ENCODE peak calls at places on chromosomes 5 and 9, in eight cellular contexts. S is lower lobe of right lung; R is pancreas; L is A549; U is uterus; D is ovary; I is CD4-positive, alpha-beta memory T cell; V is endothelial cell of umbilical vein. Q is an unnamed sample.
A peak's percentile ranks its signal among the peaks of the same experiment; 100 is the strongest.

GRCh38 chr9:38022995-38023394 is 46.0 kb downstream of the SHB start:
- DNase-seq in S (peak; percentile 69), R (peak; percentile 72), L (no peak), U (no peak), D (no peak), I (no peak), V (no peak), Q (no peak)

GRCh38 chr5:113169720-113170119 is 193.1 kb downstream of the DCP2 start:
- DNase-seq in S (no peak), R (no peak), L (no peak), U (no peak), D (no peak), I (no peak), V (no peak), Q (no peak)

GRCh38 chr9:134757206-134757975 is 115.8 kb downstream of the COL5A1 start:
- DNase-seq in S (no peak), R (no peak), L (no peak), U (no peak), D (no peak), I (no peak), V (no peak), Q (no peak)

GRCh38 chr5:32714836-32715235 is 3.7 kb downstream of the NPR3 start:
- DNase-seq in S (no peak), R (no peak), L (no peak), U (no peak), D (no peak), I (no peak), V (no peak), Q (no peak)

GRCh38 chr5:10073705-10074104 is 176.0 kb downstream of the ATPSCKMT start:
- DNase-seq in S (no peak), R (no peak), L (no peak), U (no peak), D (no peak), I (no peak), V (no peak), Q (no peak)

GRCh38 chr9:88628114-88628513 is 93.1 kb downstream of the NXNL2 start:
- DNase-seq in S (no peak), R (no peak), L (no peak), U (no peak), D (no peak), I (no peak), V (no peak), Q (no peak)

GRCh38 chr9:91285729-91286353 is 75.9 kb downstream of the AUH start:
- DNase-seq in S (no peak), R (no peak), L (no peak), U (no peak), D (no peak), I (no peak), V (peak; percentile 77), Q (no peak)

GRCh38 chr9:95459218-95459617 is 57.6 kb downstream of the PTCH1 start:
- DNase-seq in S (no peak), R (no peak), L (no peak), U (no peak), D (no peak), I (no peak), V (no peak), Q (no peak)

GRCh38 chr5:127865273-127865672 is 162.1 kb downstream of the CCDC192 start:
- DNase-seq in S (no peak), R (no peak), L (no peak), U (no peak), D (no peak), I (no peak), V (no peak), Q (no peak)

GRCh38 chr5:97163360-97163764 is 19.7 kb downstream of the RIOK2 start:
- DNase-seq in S (no peak), R (no peak), L (no peak), U (no peak), D (no peak), I (peak; percentile 41), V (peak; percentile 51), Q (no peak)

GRCh38 chr5:176447538-176447981 is 625 bp upstream of the FAF2 start:
- DNase-seq in S (no peak), R (no peak), L (no peak), U (no peak), D (no peak), I (no peak), V (no peak), Q (no peak)

GRCh38 chr5:170629566-170630175 is 125.9 kb downstream of the KCNIP1 start:
- DNase-seq in S (no peak), R (no peak), L (no peak), U (no peak), D (no peak), I (no peak), V (no peak), Q (no peak)

GRCh38 chr5:138508958-138509357 is 34.1 kb downstream of the ETF1 start:
- DNase-seq in S (no peak), R (no peak), L (no peak), U (no peak), D (no peak), I (no peak), V (no peak), Q (no peak)

GRCh38 chr5:87541033-87541432 is 128.3 kb upstream of the CCNH start:
- DNase-seq in S (no peak), R (peak; percentile 39), L (no peak), U (peak; percentile 75), D (peak; percentile 73), I (no peak), V (peak; percentile 26), Q (no peak)

GRCh38 chr5:94700592-94700991 is 82.1 kb downstream of the SLF1 start:
- DNase-seq in S (no peak), R (no peak), L (no peak), U (no peak), D (no peak), I (no peak), V (no peak), Q (no peak)

GRCh38 chr5:177403194-177403825 is 2.8 kb upstream of the PFN3 start:
- DNase-seq in S (no peak), R (no peak), L (peak; percentile 54), U (no peak), D (peak; percentile 45), I (peak; percentile 68), V (no peak), Q (no peak)

GRCh38 chr5:74953601-74953960 is 87.4 kb upstream of the FAM169A start:
- DNase-seq in S (no peak), R (no peak), L (no peak), U (no peak), D (no peak), I (no peak), V (no peak), Q (no peak)

GRCh38 chr5:74954919-74955318 is 88.7 kb upstream of the FAM169A start:
- DNase-seq in S (no peak), R (no peak), L (no peak), U (no peak), D (no peak), I (no peak), V (peak; percentile 35), Q (no peak)

GRCh38 chr5:74952406-74952805 is 86.2 kb upstream of the FAM169A start:
- DNase-seq in S (no peak), R (no peak), L (no peak), U (no peak), D (no peak), I (no peak), V (no peak), Q (no peak)

GRCh38 chr5:74956278-74956677 is 90.1 kb upstream of the FAM169A start:
- DNase-seq in S (no peak), R (no peak), L (no peak), U (no peak), D (no peak), I (no peak), V (no peak), Q (no peak)

DNA sequence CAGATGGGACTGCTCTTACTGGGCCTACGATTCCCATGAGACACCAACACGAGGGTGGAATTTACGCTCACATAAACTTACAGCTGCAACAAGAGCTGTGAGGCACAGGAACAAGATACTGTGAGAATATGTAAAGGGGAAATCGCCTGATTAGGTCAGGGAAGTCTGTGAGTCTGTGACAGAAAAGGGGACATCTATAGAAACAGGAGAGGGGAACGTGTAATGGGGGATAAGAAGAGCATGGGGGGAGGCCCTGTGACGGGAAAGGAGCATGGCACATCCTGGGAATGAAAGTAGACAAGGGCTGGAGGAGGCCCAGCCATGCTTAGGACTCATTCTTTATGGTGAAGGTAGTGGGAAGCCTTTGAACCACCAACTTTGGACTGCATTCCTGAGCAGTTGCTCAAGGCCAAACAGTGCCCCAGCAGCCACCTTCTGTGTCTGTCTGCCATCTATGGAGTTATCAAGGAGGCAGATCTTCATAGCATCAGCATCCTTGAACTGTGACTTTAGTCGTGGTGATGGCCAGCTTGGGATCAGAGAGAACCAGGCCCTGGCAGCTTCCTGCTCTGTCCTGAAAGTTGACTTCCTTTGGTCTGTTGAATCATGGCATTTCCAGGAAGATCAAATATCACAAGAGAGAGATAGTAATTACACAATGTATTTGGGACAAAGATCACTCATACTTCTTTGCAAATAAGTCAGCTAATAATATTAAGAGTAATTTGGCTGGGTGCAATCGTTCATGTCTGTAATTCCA is 88.0 kb upstream of the FAM169A start:
- DNase-seq in S (no peak), R (no peak), L (no peak), U (no peak), D (no peak), I (no peak), V (no peak), Q (no peak)
- H3K4me3 ChIP-seq in S (no peak overlapping the region), R (no peak overlapping the region), L (no peak overlapping the region), U (no peak overlapping the region), D (no peak overlapping the region), I (no peak overlapping the region), V (no peak overlapping the region), Q (no peak overlapping the region)

GRCh38 chr5:54643679-54644078 is 126.1 kb downstream of the SNX18 start:
- DNase-seq in S (no peak), R (no peak), L (no peak), U (no peak), D (no peak), I (no peak), V (peak; percentile 64), Q (no peak)
- H3K4me1 ChIP-seq in S (peaks cover 39% of the 10 kb centered on the region), R (no peaks in the 10 kb centered on the region), L (no peaks in the 10 kb centered on the region), U (no peaks in the 10 kb centered on the region), D (peaks cover 33% of the 10 kb centered on the region), I (peaks cover 64% of the 10 kb centered on the region), V (peaks cover 23% of the 10 kb centered on the region), Q (no peaks in the 10 kb centered on the region)

GRCh38 chr9:129962889-129963703 is 79.9 kb downstream of the FNBP1 start:
- DNase-seq in S (peak; percentile 51), R (no peak), L (no peak), U (peak; percentile 63), D (no peak), I (peak; percentile 90), V (peak; percentile 70), Q (peak; percentile 77)
- H3K4me3 ChIP-seq in S (peak overlapping the region; percentile 53), R (no peak overlapping the region), L (no peak overlapping the region), U (peak overlapping the region; percentile 27), D (peak overlapping the region; percentile 32), I (peak overlapping the region; percentile 64), V (peak overlapping the region; percentile 93), Q (peak overlapping the region; percentile 38)

DNA sequence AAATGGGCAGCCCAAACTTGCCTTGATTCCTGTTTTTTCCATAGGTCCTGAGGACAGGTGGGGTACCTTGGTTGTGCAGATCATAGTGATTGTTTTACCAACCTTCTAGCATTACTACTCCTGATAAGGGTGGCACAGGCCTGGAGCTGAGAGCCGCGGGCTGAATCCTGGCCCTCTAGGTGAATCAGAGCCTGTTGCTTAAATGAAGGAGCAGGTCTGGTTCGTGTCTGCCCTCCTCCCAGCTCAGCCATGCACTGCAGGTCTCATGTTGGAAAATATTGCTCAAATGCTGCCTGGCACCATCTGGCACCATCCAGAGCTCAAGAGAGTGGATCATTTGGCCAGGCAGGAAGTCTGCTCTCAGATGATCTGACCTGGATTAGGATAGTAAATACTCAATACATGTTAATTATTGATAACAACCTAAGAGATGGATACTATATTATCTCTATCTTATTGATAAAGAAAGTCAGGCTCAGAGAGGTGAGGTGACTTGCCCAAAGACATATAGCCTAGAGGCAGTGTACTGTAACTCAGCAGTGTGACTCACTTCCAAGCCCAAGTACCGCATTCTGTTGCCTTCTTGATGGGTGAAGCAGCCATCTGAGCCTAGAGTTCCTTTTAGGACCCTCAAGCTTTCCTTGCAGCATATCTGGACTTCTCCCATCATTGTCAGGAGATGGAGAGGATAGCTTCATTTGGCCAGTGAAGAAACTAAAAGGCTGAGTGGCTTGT is 104.3 kb upstream of the PITX1 start:
- DNase-seq in S (no peak), R (no peak), L (no peak), U (no peak), D (no peak), I (no peak), V (no peak), Q (no peak)
- H3K4me1 ChIP-seq in S (peaks cover 14% of the 10 kb centered on the region), R (no peaks in the 10 kb centered on the region), L (peaks cover 83% of the 10 kb centered on the region), U (no peaks in the 10 kb centered on the region), D (no peaks in the 10 kb centered on the region), I (no peaks in the 10 kb centered on the region), V (no peaks in the 10 kb centered on the region), Q (no peaks in the 10 kb centered on the region)

Q was measured in right atrium auricular region.